ENCODE peak calls at places on chromosomes 2 and 18, in eight cellular contexts. One of them, this sample, is unnamed.

GRCh38 chr2:42937171-42937875 is 144.9 kb upstream of the HAAO start:
- DNase-seq in kidney epithelial cell: no peak
- DNase-seq in thoracic aorta: no peak
- DNase-seq in A549: no peak
- DNase-seq in dorsolateral prefrontal cortex: no peak
- DNase-seq in upper lobe of left lung: no peak
- DNase-seq in ureter: no peak
- DNase-seq in stimulated activated CD4-positive, alpha-beta T cell treated with anti-CD3 and anti-CD28 coated beads, Interleukin-15, amount 100 ng/mL, for 48 hours: no peak
- DNase-seq in this sample: no peak

GRCh38 chr2:102664439-102665042 is 45.2 kb downstream of the SLC9A2 start:
- DNase-seq in stimulated activated CD4-positive, alpha-beta T cell treated with anti-CD3 and anti-CD28 coated beads, Interleukin-15, amount 100 ng/mL, for 48 hours: peak
- DNase-seq in dorsolateral prefrontal cortex: no peak
- DNase-seq in thoracic aorta: no peak
- DNase-seq in upper lobe of left lung: no peak
- DNase-seq in A549: peak
- DNase-seq in kidney epithelial cell: peak
- DNase-seq in ureter: peak
- DNase-seq in this sample: peak

GRCh38 chr2:1429895-1430294 is 16.6 kb downstream of the TPO start:
- DNase-seq in ureter: no peak
- DNase-seq in upper lobe of left lung: no peak
- DNase-seq in stimulated activated CD4-positive, alpha-beta T cell treated with anti-CD3 and anti-CD28 coated beads, Interleukin-15, amount 100 ng/mL, for 48 hours: no peak
- DNase-seq in dorsolateral prefrontal cortex: no peak
- DNase-seq in A549: no peak
- DNase-seq in thoracic aorta: no peak
- DNase-seq in kidney epithelial cell: no peak
- DNase-seq in this sample: no peak

GRCh38 chr18:48948112-48949050 is 2.4 kb downstream of the SMAD7 start:
- DNase-seq in A549: no peak
- DNase-seq in thoracic aorta: no peak
- DNase-seq in stimulated activated CD4-positive, alpha-beta T cell treated with anti-CD3 and anti-CD28 coated beads, Interleukin-15, amount 100 ng/mL, for 48 hours: no peak
- DNase-seq in dorsolateral prefrontal cortex: peak
- DNase-seq in kidney epithelial cell: no peak
- DNase-seq in ureter: peak
- DNase-seq in upper lobe of left lung: peak
- DNase-seq in this sample: no peak

GRCh38 chr2:72138011-72138881 is 9.4 kb downstream of the CYP26B1 start:
- DNase-seq in ureter: no peak
- DNase-seq in thoracic aorta: no peak
- DNase-seq in A549: peak
- DNase-seq in dorsolateral prefrontal cortex: peak
- DNase-seq in stimulated activated CD4-positive, alpha-beta T cell treated with anti-CD3 and anti-CD28 coated beads, Interleukin-15, amount 100 ng/mL, for 48 hours: no peak
- DNase-seq in upper lobe of left lung: peak
- DNase-seq in kidney epithelial cell: no peak
- DNase-seq in this sample: no peak

GRCh38 chr18:52948878-52949444 is 609.0 kb downstream of the DCC start:
- DNase-seq in stimulated activated CD4-positive, alpha-beta T cell treated with anti-CD3 and anti-CD28 coated beads, Interleukin-15, amount 100 ng/mL, for 48 hours: no peak
- DNase-seq in A549: no peak
- DNase-seq in thoracic aorta: no peak
- DNase-seq in ureter: no peak
- DNase-seq in upper lobe of left lung: peak
- DNase-seq in kidney epithelial cell: no peak
- DNase-seq in dorsolateral prefrontal cortex: no peak
- DNase-seq in this sample: no peak

GRCh38 chr18:29163596-29163995 is 986.7 kb upstream of the CDH2 start:
- DNase-seq in ureter: no peak
- DNase-seq in A549: no peak
- DNase-seq in kidney epithelial cell: no peak
- DNase-seq in thoracic aorta: no peak
- DNase-seq in upper lobe of left lung: no peak
- DNase-seq in stimulated activated CD4-positive, alpha-beta T cell treated with anti-CD3 and anti-CD28 coated beads, Interleukin-15, amount 100 ng/mL, for 48 hours: no peak
- DNase-seq in dorsolateral prefrontal cortex: no peak
- DNase-seq in this sample: no peak

GRCh38 chr2:196131949-196132925 is 39.1 kb downstream of the STK17B start:
- DNase-seq in kidney epithelial cell: no peak
- DNase-seq in upper lobe of left lung: no peak
- DNase-seq in dorsolateral prefrontal cortex: no peak
- DNase-seq in ureter: no peak
- DNase-seq in A549: no peak
- DNase-seq in thoracic aorta: no peak
- DNase-seq in stimulated activated CD4-positive, alpha-beta T cell treated with anti-CD3 and anti-CD28 coated beads, Interleukin-15, amount 100 ng/mL, for 48 hours: peak
- DNase-seq in this sample: no peak

GRCh38 chr2:9738718-9739496 is 104.4 kb upstream of the TAF1B start:
- DNase-seq in thoracic aorta: no peak
- DNase-seq in upper lobe of left lung: no peak
- DNase-seq in dorsolateral prefrontal cortex: no peak
- DNase-seq in kidney epithelial cell: no peak
- DNase-seq in stimulated activated CD4-positive, alpha-beta T cell treated with anti-CD3 and anti-CD28 coated beads, Interleukin-15, amount 100 ng/mL, for 48 hours: no peak
- DNase-seq in A549: no peak
- DNase-seq in ureter: no peak
- DNase-seq in this sample: no peak

GRCh38 chr2:210577263-210578071 is 21.1 kb downstream of the CPS1 start:
- DNase-seq in thoracic aorta: no peak
- DNase-seq in upper lobe of left lung: no peak
- DNase-seq in kidney epithelial cell: no peak
- DNase-seq in ureter: no peak
- DNase-seq in stimulated activated CD4-positive, alpha-beta T cell treated with anti-CD3 and anti-CD28 coated beads, Interleukin-15, amount 100 ng/mL, for 48 hours: no peak
- DNase-seq in dorsolateral prefrontal cortex: no peak
- DNase-seq in A549: peak
- DNase-seq in this sample: peak

GRCh38 chr2:106708189-106708588 is 177.8 kb downstream of the ST6GAL2 start:
- DNase-seq in kidney epithelial cell: no peak
- DNase-seq in ureter: no peak
- DNase-seq in upper lobe of left lung: no peak
- DNase-seq in stimulated activated CD4-positive, alpha-beta T cell treated with anti-CD3 and anti-CD28 coated beads, Interleukin-15, amount 100 ng/mL, for 48 hours: no peak
- DNase-seq in A549: no peak
- DNase-seq in thoracic aorta: no peak
- DNase-seq in dorsolateral prefrontal cortex: no peak
- DNase-seq in this sample: no peak